ENCODE peak calls at places on chromosome 6, in five cellular contexts. Q is progenitor cell of endocrine pancreas, U is activated T-cell treated with anti-CD3 and anti-CD28 coated beads for 48 hours, D is nucleus accumbens, K is AG10803. L is an unnamed sample.

GRCh38 chr6:149190228-149190831 is 127.2 kb upstream of the TAB2 start:
- DNase-seq in Q (no peak), D (no peak), U (peak), K (no peak), L (peak)

GRCh38 chr6:166566026-166567011 is 20.2 kb downstream of the RAMACL start:
- DNase-seq in D (no peak), K (no peak), U (no peak), Q (no peak), L (no peak)

GRCh38 chr6:132818404-132819359 is 4.3 kb downstream of the RPS12 start:
- DNase-seq in D (no peak), U (no peak), Q (no peak), K (peak), L (no peak)

GRCh38 chr6:111872521-111873177 is 603 bp downstream of the FYN start:
- DNase-seq in D (peak), Q (peak), K (peak), U (peak), L (peak)

GRCh38 chr6:4377635-4378034 is 242.3 kb upstream of the ECI2 start:
- DNase-seq in Q (no peak), D (no peak), K (no peak), U (no peak), L (no peak)

GRCh38 chr6:78810698-78811097 is 56.7 kb upstream of the IRAK1BP1 start:
- DNase-seq in K (peak), D (no peak), U (no peak), Q (no peak), L (no peak)

GRCh38 chr6:121105461-121105860 is 228.8 kb downstream of the TBC1D32 start:
- DNase-seq in K (no peak), U (no peak), D (no peak), Q (no peak), L (no peak)

GRCh38 chr6:111981441-111981840 is 72.5 kb upstream of the CCN6 start:
- DNase-seq in K (peak), D (no peak), Q (no peak), U (no peak), L (no peak)

GRCh38 chr6:51049983-51050877 is 231.6 kb downstream of the TFAP2B start:
- DNase-seq in U (no peak), K (no peak), Q (no peak), D (no peak), L (no peak)

GRCh38 chr6:63745784-63746183 is 110.2 kb downstream of the PHF3 start:
- DNase-seq in U (no peak), Q (no peak), D (no peak), K (no peak), L (no peak)